ENCODE peak calls at places on chromosomes 4 and X, in five cellular contexts. One of them, this sample, is unnamed.

GRCh38 chrX:12771445-12772069 is 19.7 kb upstream of the PRPS2 start:
- DNase-seq in neuronal stem cell: peak
- DNase-seq in H1: peak
- DNase-seq in mesenchymal stem cell: peak
- DNase-seq in H9: peak
- DNase-seq in this sample: peak

GRCh38 chrX:63434665-63435064 is 83.5 kb upstream of the SPIN4 start:
- DNase-seq in H1: no peak
- DNase-seq in mesenchymal stem cell: peak
- DNase-seq in H9: peak
- DNase-seq in neuronal stem cell: no peak
- DNase-seq in this sample: peak

GRCh38 chrX:39814391-39814790 is 283.4 kb downstream of the BCOR start:
- DNase-seq in neuronal stem cell: no peak
- DNase-seq in H1: no peak
- DNase-seq in H9: no peak
- DNase-seq in mesenchymal stem cell: no peak
- DNase-seq in this sample: no peak

GRCh38 chr4:127856485-127857447 is 23.9 kb upstream of the PLK4 start:
- DNase-seq in neuronal stem cell: peak
- DNase-seq in mesenchymal stem cell: peak
- DNase-seq in H1: no peak
- DNase-seq in H9: no peak
- DNase-seq in this sample: peak

GRCh38 chr4:22077571-22077970 is 129.0 kb upstream of the KCNIP4 start:
- DNase-seq in neuronal stem cell: no peak
- DNase-seq in mesenchymal stem cell: no peak
- DNase-seq in H9: no peak
- DNase-seq in H1: no peak
- DNase-seq in this sample: no peak

GRCh38 chr4:107603430-107603829 is 116.6 kb downstream of the PAPSS1 start:
- DNase-seq in mesenchymal stem cell: peak
- DNase-seq in neuronal stem cell: no peak
- DNase-seq in H1: no peak
- DNase-seq in H9: no peak
- DNase-seq in this sample: no peak

GRCh38 chr4:77044458-77045124 is 31.2 kb downstream of the CCNI start:
- DNase-seq in H9: no peak
- DNase-seq in mesenchymal stem cell: peak
- DNase-seq in H1: no peak
- DNase-seq in neuronal stem cell: no peak
- DNase-seq in this sample: peak

GRCh38 chr4:186829740-186830449 is 106.2 kb upstream of the FAT1 start:
- DNase-seq in H1: no peak
- DNase-seq in H9: no peak
- DNase-seq in neuronal stem cell: no peak
- DNase-seq in mesenchymal stem cell: peak
- DNase-seq in this sample: no peak

GRCh38 chr4:176601156-176601555 is 191.6 kb downstream of the VEGFC start:
- DNase-seq in H9: no peak
- DNase-seq in mesenchymal stem cell: no peak
- DNase-seq in H1: no peak
- DNase-seq in neuronal stem cell: no peak
- DNase-seq in this sample: no peak

GRCh38 chrX:21529771-21530170 is 128.4 kb downstream of the KLHL34 start:
- DNase-seq in H1: no peak
- DNase-seq in neuronal stem cell: no peak
- DNase-seq in mesenchymal stem cell: no peak
- DNase-seq in H9: no peak
- DNase-seq in this sample: no peak

GRCh38 chrX:119503484-119503861 is 35.2 kb downstream of the SLC25A5 start:
- DNase-seq in neuronal stem cell: no peak
- DNase-seq in H9: no peak
- DNase-seq in H1: no peak
- DNase-seq in mesenchymal stem cell: peak
- DNase-seq in this sample: peak

GRCh38 chr4:112403072-112403945 is 106.1 kb downstream of the ALPK1 start:
- DNase-seq in neuronal stem cell: peak
- DNase-seq in H9: no peak
- DNase-seq in H1: no peak
- DNase-seq in mesenchymal stem cell: no peak
- DNase-seq in this sample: no peak

GRCh38 chrX:95076449-95076848 is 1402.4 kb downstream of the FAM133A start:
- DNase-seq in neuronal stem cell: peak
- DNase-seq in H9: no peak
- DNase-seq in mesenchymal stem cell: peak
- DNase-seq in H1: no peak
- DNase-seq in this sample: no peak

GRCh38 chr4:168109527-168109926 is 17.2 kb downstream of the ANXA10 start:
- DNase-seq in H1: no peak
- DNase-seq in neuronal stem cell: no peak
- DNase-seq in H9: no peak
- DNase-seq in mesenchymal stem cell: no peak
- DNase-seq in this sample: no peak

GRCh38 chr4:66331761-66332160 is 661.5 kb upstream of the EPHA5 start:
- DNase-seq in neuronal stem cell: no peak
- DNase-seq in mesenchymal stem cell: no peak
- DNase-seq in H1: no peak
- DNase-seq in H9: no peak
- DNase-seq in this sample: no peak

GRCh38 chr4:114318309-114318708 is 280.3 kb upstream of the UGT8 start:
- DNase-seq in mesenchymal stem cell: peak
- DNase-seq in neuronal stem cell: no peak
- DNase-seq in H9: no peak
- DNase-seq in H1: no peak
- DNase-seq in this sample: no peak

GRCh38 chr4:107243141-107243779 is 207.1 kb upstream of the DKK2 start:
- DNase-seq in neuronal stem cell: no peak
- DNase-seq in H1: no peak
- DNase-seq in mesenchymal stem cell: no peak
- DNase-seq in H9: no peak
- DNase-seq in this sample: no peak

GRCh38 chr4:151409470-151410313 is 716 bp downstream of the FHIP1A start:
- DNase-seq in H1: peak
- DNase-seq in neuronal stem cell: peak
- DNase-seq in mesenchymal stem cell: peak
- DNase-seq in H9: peak
- DNase-seq in this sample: peak

GRCh38 chr4:151315212-151315886 is 10.1 kb downstream of the SH3D19 start:
- DNase-seq in H9: no peak
- DNase-seq in mesenchymal stem cell: no peak
- DNase-seq in H1: no peak
- DNase-seq in neuronal stem cell: no peak
- DNase-seq in this sample: no peak

GRCh38 chrX:134801267-134801666 is 143.0 kb upstream of the PLAC1 start:
- DNase-seq in H9: no peak
- DNase-seq in neuronal stem cell: no peak
- DNase-seq in H1: no peak
- DNase-seq in mesenchymal stem cell: no peak
- DNase-seq in this sample: no peak

GRCh38 chrX:49202022-49202421 is 2.0 kb upstream of the SYP start:
- DNase-seq in H1: no peak
- DNase-seq in H9: no peak
- DNase-seq in mesenchymal stem cell: no peak
- DNase-seq in neuronal stem cell: no peak
- DNase-seq in this sample: no peak

GRCh38 chr4:173411106-173411703 is 12.3 kb upstream of the SCRG1 start:
- DNase-seq in neuronal stem cell: no peak
- DNase-seq in H1: no peak
- DNase-seq in H9: no peak
- DNase-seq in mesenchymal stem cell: no peak
- DNase-seq in this sample: no peak

GRCh38 chr4:113919611-113920010 is 59.8 kb downstream of the ARSJ start:
- DNase-seq in H1: no peak
- DNase-seq in neuronal stem cell: no peak
- DNase-seq in mesenchymal stem cell: peak
- DNase-seq in H9: no peak
- DNase-seq in this sample: no peak

GRCh38 chr4:54440394-54441223 is 211.5 kb downstream of the PDGFRA start:
- DNase-seq in mesenchymal stem cell: peak
- DNase-seq in H9: no peak
- DNase-seq in H1: no peak
- DNase-seq in neuronal stem cell: peak
- DNase-seq in this sample: peak

DNA sequence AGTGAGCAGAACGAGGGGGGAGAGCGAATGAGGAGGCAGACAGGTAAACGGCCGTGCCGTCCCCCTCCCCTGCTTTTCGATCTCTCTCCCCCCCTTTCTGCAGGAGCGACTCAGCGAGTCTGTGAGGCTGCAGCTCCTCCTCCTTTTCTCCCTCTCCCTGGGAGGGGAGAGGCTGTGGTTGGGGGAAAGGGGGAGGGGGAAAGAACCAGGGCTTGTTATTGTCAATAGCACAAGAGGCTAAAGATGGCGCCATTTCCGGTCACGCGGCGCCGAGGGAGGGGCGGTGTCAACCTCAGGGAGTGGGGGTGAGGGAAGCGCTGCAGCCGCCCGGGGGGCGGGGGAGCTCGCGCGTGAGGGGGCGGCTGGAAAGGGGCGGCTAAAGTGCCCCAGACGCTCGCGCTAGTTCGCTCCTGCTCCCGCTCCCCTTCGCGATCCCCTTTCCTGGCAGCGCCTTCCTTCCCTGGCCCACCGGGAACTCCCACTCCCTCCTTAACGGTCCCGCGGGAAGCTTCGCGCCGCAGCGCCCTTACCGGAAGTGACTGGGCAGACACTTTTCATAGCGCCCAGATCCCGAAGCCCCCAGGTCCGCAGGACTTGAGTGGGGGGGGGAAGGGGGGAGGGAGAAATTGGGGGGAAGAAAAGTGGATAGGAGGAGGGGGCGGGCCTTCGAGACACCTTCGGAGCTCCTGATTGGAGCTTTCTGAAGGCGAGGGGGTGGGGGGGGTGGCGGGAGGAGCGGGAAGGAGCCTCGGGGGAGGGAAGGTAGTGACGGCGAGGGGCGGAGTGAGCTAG is at the start of gene CUL4B:
- DNase-seq in H9: peak
- DNase-seq in H1: peak
- DNase-seq in neuronal stem cell: peak
- DNase-seq in mesenchymal stem cell: peak
- DNase-seq in this sample: peak
- H3K18ac ChIP-seq in H9: peak
- H3K18ac ChIP-seq in H1: peak
- H3K18ac ChIP-seq in neuronal stem cell: peak
- H3K18ac ChIP-seq in mesenchymal stem cell: peak
- H3K18ac ChIP-seq in this sample: peak

GRCh38 chrX:6307156-6307555 is 78.5 kb upstream of the NLGN4X start:
- DNase-seq in neuronal stem cell: no peak
- DNase-seq in H1: no peak
- DNase-seq in H9: no peak
- DNase-seq in mesenchymal stem cell: no peak
- DNase-seq in this sample: no peak
- H2BK12ac ChIP-seq in neuronal stem cell: no peak
- H2BK12ac ChIP-seq in H1: no peak
- H2BK12ac ChIP-seq in H9: no peak
- H2BK12ac ChIP-seq in mesenchymal stem cell: no peak
- H2BK12ac ChIP-seq in this sample: no peak

GRCh38 chrX:154800508-154801207 is 4.6 kb downstream of the MPP1 start:
- DNase-seq in mesenchymal stem cell: no peak
- DNase-seq in neuronal stem cell: no peak
- DNase-seq in H9: no peak
- DNase-seq in H1: no peak
- DNase-seq in this sample: no peak
- H4K91ac ChIP-seq in mesenchymal stem cell: no peak
- H4K91ac ChIP-seq in neuronal stem cell: no peak
- H4K91ac ChIP-seq in H9: no peak
- H4K91ac ChIP-seq in H1: no peak
- H4K91ac ChIP-seq in this sample: no peak

DNA sequence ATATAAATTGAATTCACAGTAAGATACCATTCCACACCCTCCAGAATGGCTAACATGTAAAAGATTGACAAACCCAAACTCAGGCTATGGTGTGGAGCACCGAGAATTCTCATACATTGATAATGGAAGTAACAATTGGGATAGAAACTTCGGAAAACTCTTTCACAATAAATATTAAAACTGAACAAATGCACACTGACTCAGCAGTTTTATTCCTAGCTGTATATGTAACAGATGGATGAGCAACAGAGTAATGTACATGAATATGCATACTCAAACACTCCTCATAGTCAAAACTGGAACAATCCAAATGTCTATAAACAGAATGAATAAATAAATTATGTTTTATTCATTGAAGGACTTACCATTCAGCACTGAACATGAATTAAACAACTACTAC is 37.1 kb upstream of the PDE5A start:
- DNase-seq in H9: no peak
- DNase-seq in H1: no peak
- DNase-seq in neuronal stem cell: no peak
- DNase-seq in mesenchymal stem cell: no peak
- DNase-seq in this sample: no peak
- H3K18ac ChIP-seq in H9: no peak
- H3K18ac ChIP-seq in H1: no peak
- H3K18ac ChIP-seq in neuronal stem cell: no peak
- H3K18ac ChIP-seq in mesenchymal stem cell: no peak
- H3K18ac ChIP-seq in this sample: no peak

DNA sequence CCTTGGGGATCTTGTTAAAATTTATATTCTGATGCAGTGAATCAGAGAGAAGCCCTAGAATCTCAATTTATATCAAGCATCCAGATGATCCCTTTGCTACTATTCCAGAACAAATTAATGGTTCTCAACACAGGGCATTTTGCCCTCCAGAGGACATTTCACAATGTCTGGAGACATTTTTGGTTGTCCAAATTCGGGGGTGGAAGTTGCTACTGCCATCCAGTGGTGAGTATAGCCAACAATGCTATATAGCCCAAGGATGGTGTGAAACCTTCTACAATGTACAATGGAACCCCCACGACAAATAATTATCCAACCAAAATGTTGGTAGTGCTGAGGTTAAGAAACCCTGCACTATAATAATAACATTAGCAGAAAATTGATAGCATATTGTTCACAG is 2440.0 kb downstream of the PCDH7 start:
- DNase-seq in neuronal stem cell: no peak
- DNase-seq in H9: no peak
- DNase-seq in H1: no peak
- DNase-seq in mesenchymal stem cell: peak
- DNase-seq in this sample: no peak
- H2BK12ac ChIP-seq in neuronal stem cell: no peak
- H2BK12ac ChIP-seq in H9: no peak
- H2BK12ac ChIP-seq in H1: no peak
- H2BK12ac ChIP-seq in mesenchymal stem cell: no peak
- H2BK12ac ChIP-seq in this sample: no peak

GRCh38 chrX:113157496-113157895 is 316.9 kb upstream of the AMOT start:
- DNase-seq in neuronal stem cell: no peak
- DNase-seq in mesenchymal stem cell: no peak
- DNase-seq in H1: no peak
- DNase-seq in H9: peak
- DNase-seq in this sample: no peak
- H4K91ac ChIP-seq in neuronal stem cell: no peak
- H4K91ac ChIP-seq in mesenchymal stem cell: no peak
- H4K91ac ChIP-seq in H1: no peak
- H4K91ac ChIP-seq in H9: no peak
- H4K91ac ChIP-seq in this sample: no peak

GRCh38 chrX:108307408-108308085 is 130.7 kb downstream of the COL4A6 start:
- DNase-seq in neuronal stem cell: no peak
- DNase-seq in H9: no peak
- DNase-seq in mesenchymal stem cell: no peak
- DNase-seq in H1: no peak
- DNase-seq in this sample: peak
- H3K18ac ChIP-seq in neuronal stem cell: no peak
- H3K18ac ChIP-seq in H9: no peak
- H3K18ac ChIP-seq in mesenchymal stem cell: no peak
- H3K18ac ChIP-seq in H1: no peak
- H3K18ac ChIP-seq in this sample: peak

This sample was measured in trophoblast cell.